ENCODE peak calls at places on chromosomes 1 and 21, in four cellular contexts. A is fibroblast of lung, H is MM.1S, J is OCI-LY7. L is an unnamed sample.

GRCh38 chr21:41477641-41478318 is 30.2 kb downstream of the TMPRSS2 start:
- DNase-seq in J (peak), A (peak), H (peak), L (no peak)

GRCh38 chr21:43354666-43355065 is 72.3 kb downstream of the SIK1 start:
- DNase-seq in A (no peak), J (peak), H (no peak), L (peak)

GRCh38 chr1:67760030-67760821 is 73.0 kb downstream of the GNG12 start:
- DNase-seq in H (peak), A (peak), J (peak), L (peak)

GRCh38 chr1:173869108-173869359 is 854 bp downstream of the ZBTB37 start:
- DNase-seq in H (no peak), A (no peak), J (no peak), L (no peak)

GRCh38 chr1:65075123-65075976 is 72.7 kb upstream of the AK4 start:
- DNase-seq in A (peak), J (peak), H (peak), L (peak)

GRCh38 chr1:117615474-117615873 is 9.6 kb downstream of the TENT5C start:
- DNase-seq in J (peak), A (no peak), H (peak), L (peak)

GRCh38 chr1:159765806-159766205 is 15.0 kb upstream of the DUSP23 start:
- DNase-seq in J (no peak), H (no peak), A (no peak), L (no peak)

GRCh38 chr1:53560572-53561487 is 101.6 kb downstream of the DMRTB1 start:
- DNase-seq in H (no peak), A (peak), J (no peak), L (no peak)

GRCh38 chr1:65165269-65166002 is 17.4 kb downstream of the AK4 start:
- DNase-seq in A (no peak), J (peak), H (no peak), L (peak)

GRCh38 chr1:164685656-164686055 is 126.7 kb downstream of the PBX1 start:
- DNase-seq in H (no peak), J (no peak), A (no peak), L (no peak)

GRCh38 chr1:145846191-145846590 is 761 bp downstream of the NUDT17 start:
- DNase-seq in J (peak), A (peak), H (peak), L (peak)

GRCh38 chr1:219938706-219939105 is 10.3 kb upstream of the SLC30A10 start:
- DNase-seq in J (no peak), H (no peak), A (peak), L (no peak)

GRCh38 chr21:38982096-38982495 is 176.4 kb downstream of the ETS2 start:
- DNase-seq in H (no peak), J (no peak), A (no peak), L (no peak)

GRCh38 chr1:9626201-9626608 is 25.3 kb upstream of the PIK3CD start:
- DNase-seq in H (peak), A (no peak), J (peak), L (peak)

GRCh38 chr1:201381130-201381529 is 3.6 kb upstream of the TNNT2 start:
- DNase-seq in H (no peak), J (no peak), A (no peak), L (no peak)

GRCh38 chr1:115411388-115412063 is 73.5 kb upstream of the NGF start:
- DNase-seq in H (no peak), J (peak), A (peak), L (no peak)

GRCh38 chr1:3188150-3188971 is 119.4 kb downstream of the PRDM16 start:
- DNase-seq in H (no peak), J (no peak), A (no peak), L (no peak)

GRCh38 chr1:212355230-212355969 is 59.3 kb downstream of the PACC1 start:
- DNase-seq in A (peak), H (no peak), J (no peak), L (no peak)

GRCh38 chr1:180365039-180365438 is 135.0 kb downstream of the LHX4 start:
- DNase-seq in A (no peak), J (peak), H (peak), L (peak)
- TF ChIP-seq CTCF in A (peak), J (peak), H (peak), L (no peak)

GRCh38 chr1:204684551-204685235 is 845 bp downstream of the LRRN2 start:
- DNase-seq in J (no peak), H (no peak), A (no peak), L (peak)
- H3K4me3 ChIP-seq in J (no peak), H (no peak), A (no peak), L (no peak)

GRCh38 chr1:206506803-206507394 is 432 bp upstream of the RASSF5 start:
- DNase-seq in H (no peak), J (no peak), A (no peak), L (peak)

GRCh38 chr1:206504363-206504713 is 3.0 kb upstream of the RASSF5 start:
- DNase-seq in H (no peak), A (no peak), J (no peak), L (no peak)

GRCh38 chr1:206507395-206508129 is at the start of gene RASSF5:
- DNase-seq in H (peak), J (no peak), A (peak), L (peak)

GRCh38 chr1:206506405-206506802 is 927 bp upstream of the RASSF5 start:
- DNase-seq in A (no peak), H (no peak), J (no peak), L (no peak)

DNA sequence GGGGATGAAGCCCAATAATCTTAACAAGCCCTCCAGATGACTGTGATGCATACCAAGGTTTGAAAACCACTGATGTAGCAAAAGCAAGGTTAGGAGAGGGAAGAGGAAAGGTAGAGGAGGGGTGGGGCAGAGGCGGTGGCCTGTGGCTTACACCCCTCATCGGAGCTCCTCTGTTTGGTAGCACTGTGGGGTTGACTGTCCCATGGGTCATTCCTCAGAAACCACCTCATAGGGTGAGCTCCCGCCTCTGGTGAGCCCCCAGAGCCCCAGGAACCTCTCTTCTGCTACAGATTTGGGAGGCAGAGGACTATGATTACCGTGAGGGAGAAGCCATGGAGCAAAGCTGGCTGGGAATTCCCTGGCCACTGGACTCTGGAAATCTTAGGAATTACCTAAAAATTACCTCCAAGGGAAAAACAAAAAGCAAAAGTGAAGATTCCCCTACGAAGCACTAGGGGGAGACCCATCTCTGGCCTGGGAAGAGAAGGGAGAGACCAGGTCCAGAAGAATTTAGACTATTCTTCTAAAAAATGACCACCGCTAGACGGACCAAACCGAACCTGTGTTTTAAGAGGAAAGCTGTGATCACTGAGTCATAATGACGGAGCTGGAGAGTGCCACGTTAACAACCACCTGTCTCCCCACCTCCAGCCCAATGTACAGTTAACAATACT is 1.5 kb upstream of the RASSF5 start:
- DNase-seq in J (no peak), A (peak), H (no peak), L (peak)
- TF ChIP-seq CTCF in J (peak), A (peak), H (peak), L (peak)

GRCh38 chr1:6868371-6869001 is 83.2 kb downstream of the CAMTA1 start:
- DNase-seq in J (no peak), H (peak), A (peak), L (peak)
- H3K4me3 ChIP-seq in J (no peak), H (no peak), A (no peak), L (no peak)